ENCODE peak calls at places on chromosomes 5 and 9, in four cellular contexts. One of them, this sample, is unnamed.

GRCh38 chr5:140162275-140162674 is 12.7 kb upstream of the CYSTM1 start:
- DNase-seq in HFF-Myc: no peak
- DNase-seq in EL: no peak
- DNase-seq in dorsolateral prefrontal cortex: no peak
- DNase-seq in this sample: no peak

GRCh38 chr9:12781334-12781733 is 6.5 kb downstream of the LURAP1L start:
- DNase-seq in HFF-Myc: no peak
- DNase-seq in EL: no peak
- DNase-seq in dorsolateral prefrontal cortex: no peak
- DNase-seq in this sample: no peak

GRCh38 chr5:132754947-132755346 is 7.7 kb downstream of the CCNI2 start:
- DNase-seq in HFF-Myc: no peak
- DNase-seq in EL: peak
- DNase-seq in dorsolateral prefrontal cortex: no peak
- DNase-seq in this sample: peak

GRCh38 chr5:174750720-174751119 is 26.3 kb downstream of the MSX2 start:
- DNase-seq in HFF-Myc: no peak
- DNase-seq in EL: peak
- DNase-seq in dorsolateral prefrontal cortex: no peak
- DNase-seq in this sample: peak

GRCh38 chr9:83646500-83647239 is 23.7 kb downstream of the IDNK start:
- DNase-seq in HFF-Myc: no peak
- DNase-seq in EL: no peak
- DNase-seq in dorsolateral prefrontal cortex: no peak
- DNase-seq in this sample: no peak

GRCh38 chr9:121786543-121786948 is 135.1 kb downstream of the DAB2IP start:
- DNase-seq in HFF-Myc: no peak
- DNase-seq in EL: no peak
- DNase-seq in dorsolateral prefrontal cortex: no peak
- DNase-seq in this sample: no peak

GRCh38 chr5:2128696-2129340 is 246.1 kb upstream of the IRX4 start:
- DNase-seq in HFF-Myc: no peak
- DNase-seq in EL: no peak
- DNase-seq in dorsolateral prefrontal cortex: no peak
- DNase-seq in this sample: no peak

GRCh38 chr5:35458824-35459207 is 158.8 kb upstream of the SPEF2 start:
- DNase-seq in HFF-Myc: no peak
- DNase-seq in EL: no peak
- DNase-seq in dorsolateral prefrontal cortex: no peak
- DNase-seq in this sample: no peak

GRCh38 chr9:22041792-22042191 is 32.7 kb upstream of the CDKN2B start:
- DNase-seq in HFF-Myc: no peak
- DNase-seq in EL: peak
- DNase-seq in dorsolateral prefrontal cortex: no peak
- DNase-seq in this sample: peak

GRCh38 chr5:38323645-38324295 is 65.4 kb downstream of the EGFLAM start:
- DNase-seq in HFF-Myc: no peak
- DNase-seq in EL: peak
- DNase-seq in dorsolateral prefrontal cortex: no peak
- DNase-seq in this sample: peak

GRCh38 chr5:60844429-60844890 is 391 bp upstream of the ELOVL7 start:
- DNase-seq in HFF-Myc: no peak
- DNase-seq in EL: peak
- DNase-seq in dorsolateral prefrontal cortex: no peak
- DNase-seq in this sample: peak

GRCh38 chr5:56059854-56060253 is 65.1 kb upstream of the IL6ST start:
- DNase-seq in HFF-Myc: no peak
- DNase-seq in EL: no peak
- DNase-seq in dorsolateral prefrontal cortex: no peak
- DNase-seq in this sample: no peak

GRCh38 chr5:72790188-72790587 is 26.3 kb upstream of the TNPO1 start:
- DNase-seq in HFF-Myc: no peak
- DNase-seq in EL: peak
- DNase-seq in dorsolateral prefrontal cortex: no peak
- DNase-seq in this sample: peak

GRCh38 chr9:35696520-35697215 is 6.9 kb upstream of the TPM2 start:
- DNase-seq in HFF-Myc: no peak
- DNase-seq in EL: peak
- DNase-seq in dorsolateral prefrontal cortex: no peak
- DNase-seq in this sample: peak

GRCh38 chr9:130297371-130297770 is 31.8 kb downstream of the HMCN2 start:
- DNase-seq in HFF-Myc: no peak
- DNase-seq in EL: no peak
- DNase-seq in dorsolateral prefrontal cortex: no peak
- DNase-seq in this sample: no peak

GRCh38 chr5:2017540-2018389 is 135.0 kb upstream of the IRX4 start:
- DNase-seq in HFF-Myc: no peak
- DNase-seq in EL: no peak
- DNase-seq in dorsolateral prefrontal cortex: no peak
- DNase-seq in this sample: no peak

GRCh38 chr9:7387844-7388243 is 411.7 kb downstream of the DMAC1 start:
- DNase-seq in HFF-Myc: no peak
- DNase-seq in EL: no peak
- DNase-seq in dorsolateral prefrontal cortex: no peak
- DNase-seq in this sample: no peak

GRCh38 chr9:109192732-109193361 is 25.8 kb upstream of the FRRS1L start:
- DNase-seq in HFF-Myc: no peak
- DNase-seq in EL: peak
- DNase-seq in dorsolateral prefrontal cortex: no peak
- DNase-seq in this sample: peak

GRCh38 chr5:142017832-142018427 is 5.1 kb upstream of the GNPDA1 start:
- DNase-seq in HFF-Myc: no peak
- DNase-seq in EL: peak
- DNase-seq in dorsolateral prefrontal cortex: no peak
- DNase-seq in this sample: peak

GRCh38 chr9:134536101-134536900 is 105.3 kb upstream of the COL5A1 start:
- DNase-seq in HFF-Myc: peak
- DNase-seq in EL: peak
- DNase-seq in dorsolateral prefrontal cortex: no peak
- DNase-seq in this sample: peak

GRCh38 chr5:149747833-149748366 is 17.8 kb downstream of the PPARGC1B start:
- DNase-seq in HFF-Myc: no peak
- DNase-seq in EL: no peak
- DNase-seq in dorsolateral prefrontal cortex: no peak
- DNase-seq in this sample: no peak

GRCh38 chr9:127583605-127584053 is 28.4 kb upstream of the STXBP1 start:
- DNase-seq in HFF-Myc: no peak
- DNase-seq in EL: peak
- DNase-seq in dorsolateral prefrontal cortex: no peak
- DNase-seq in this sample: peak

GRCh38 chr5:157107508-157107907 is 1.3 kb downstream of the HAVCR2 start:
- DNase-seq in HFF-Myc: no peak
- DNase-seq in EL: no peak
- DNase-seq in dorsolateral prefrontal cortex: no peak
- DNase-seq in this sample: no peak

GRCh38 chr5:179146277-179146676 is 86.1 kb downstream of the ZNF354C start:
- DNase-seq in HFF-Myc: no peak
- DNase-seq in EL: no peak
- DNase-seq in dorsolateral prefrontal cortex: no peak
- DNase-seq in this sample: no peak

GRCh38 chr5:141910271-141910673 is 13.4 kb upstream of the DELE1 start:
- DNase-seq in HFF-Myc: no peak
- DNase-seq in EL: peak
- DNase-seq in dorsolateral prefrontal cortex: no peak
- DNase-seq in this sample: no peak

GRCh38 chr5:68891718-68892117 is 202.1 kb upstream of the SLC30A5 start:
- DNase-seq in HFF-Myc: no peak
- DNase-seq in EL: no peak
- DNase-seq in dorsolateral prefrontal cortex: no peak
- DNase-seq in this sample: no peak

GRCh38 chr9:79763861-79764260 is 192.1 kb downstream of the TLE4 start:
- DNase-seq in HFF-Myc: peak
- DNase-seq in EL: no peak
- DNase-seq in dorsolateral prefrontal cortex: no peak
- DNase-seq in this sample: no peak

GRCh38 chr5:10319202-10319851 is 11.6 kb upstream of the CMBL start:
- DNase-seq in HFF-Myc: no peak
- DNase-seq in EL: no peak
- DNase-seq in dorsolateral prefrontal cortex: no peak
- DNase-seq in this sample: peak